ENCODE peak calls at places on chromosomes 2 and 18, in five cellular contexts. One of them, this sample, is unnamed.
A peak's percentile ranks its signal among the peaks of the same experiment; 100 is the strongest.

GRCh38 chr18:80258640-80259039 is 11.3 kb upstream of the PARD6G start:
- DNase-seq in ACHN: no peak
- DNase-seq in mesendoderm: no peak
- DNase-seq in activated T-cell treated with anti-CD3 and anti-CD28 coated beads, Interleukin-2, amount 50 U/mL, for 72 hours: no peak
- DNase-seq in HFF-Myc: no peak
- DNase-seq in this sample: no peak

GRCh38 chr2:218470454-218470853 is 51.5 kb downstream of the VIL1 start:
- DNase-seq in activated T-cell treated with anti-CD3 and anti-CD28 coated beads, Interleukin-2, amount 50 U/mL, for 72 hours: no peak
- DNase-seq in HFF-Myc: no peak
- DNase-seq in mesendoderm: no peak
- DNase-seq in ACHN: no peak
- DNase-seq in this sample: no peak

GRCh38 chr2:38301340-38301968 is 75.6 kb downstream of the ATL2 start:
- DNase-seq in ACHN: no peak
- DNase-seq in mesendoderm: peak; percentile 79
- DNase-seq in HFF-Myc: no peak
- DNase-seq in activated T-cell treated with anti-CD3 and anti-CD28 coated beads, Interleukin-2, amount 50 U/mL, for 72 hours: peak; percentile 48
- DNase-seq in this sample: no peak

GRCh38 chr18:31486165-31486564 is 11.8 kb upstream of the DSG2 start:
- DNase-seq in activated T-cell treated with anti-CD3 and anti-CD28 coated beads, Interleukin-2, amount 50 U/mL, for 72 hours: no peak
- DNase-seq in HFF-Myc: no peak
- DNase-seq in ACHN: no peak
- DNase-seq in mesendoderm: no peak
- DNase-seq in this sample: no peak

GRCh38 chr2:42792583-42793313 is at the start of gene HAAO:
- DNase-seq in mesendoderm: peak; percentile 87
- DNase-seq in HFF-Myc: no peak
- DNase-seq in ACHN: peak; percentile 48
- DNase-seq in activated T-cell treated with anti-CD3 and anti-CD28 coated beads, Interleukin-2, amount 50 U/mL, for 72 hours: peak; percentile 29
- DNase-seq in this sample: no peak

GRCh38 chr2:70918016-70918415 is 17.7 kb upstream of the ATP6V1B1 start:
- DNase-seq in ACHN: no peak
- DNase-seq in HFF-Myc: no peak
- DNase-seq in mesendoderm: no peak
- DNase-seq in activated T-cell treated with anti-CD3 and anti-CD28 coated beads, Interleukin-2, amount 50 U/mL, for 72 hours: no peak
- DNase-seq in this sample: no peak

GRCh38 chr2:125397535-125398251 is 1258.3 kb upstream of the GYPC start:
- DNase-seq in activated T-cell treated with anti-CD3 and anti-CD28 coated beads, Interleukin-2, amount 50 U/mL, for 72 hours: no peak
- DNase-seq in mesendoderm: no peak
- DNase-seq in HFF-Myc: no peak
- DNase-seq in ACHN: no peak
- DNase-seq in this sample: no peak

GRCh38 chr18:79614211-79615028 is 65.2 kb upstream of the CTDP1 start:
- DNase-seq in activated T-cell treated with anti-CD3 and anti-CD28 coated beads, Interleukin-2, amount 50 U/mL, for 72 hours: no peak
- DNase-seq in ACHN: no peak
- DNase-seq in HFF-Myc: no peak
- DNase-seq in mesendoderm: no peak
- DNase-seq in this sample: no peak

GRCh38 chr2:58925676-58926081 is 684.6 kb upstream of the FANCL start:
- DNase-seq in ACHN: no peak
- DNase-seq in mesendoderm: no peak
- DNase-seq in HFF-Myc: peak; percentile 33
- DNase-seq in activated T-cell treated with anti-CD3 and anti-CD28 coated beads, Interleukin-2, amount 50 U/mL, for 72 hours: no peak
- DNase-seq in this sample: no peak

GRCh38 chr2:16250886-16251285 is 310.5 kb downstream of the MYCN start:
- DNase-seq in mesendoderm: no peak
- DNase-seq in activated T-cell treated with anti-CD3 and anti-CD28 coated beads, Interleukin-2, amount 50 U/mL, for 72 hours: no peak
- DNase-seq in HFF-Myc: no peak
- DNase-seq in ACHN: no peak
- DNase-seq in this sample: no peak

GRCh38 chr18:50203801-50204604 is 9.1 kb upstream of the MYO5B start:
- DNase-seq in ACHN: peak; percentile 39
- DNase-seq in activated T-cell treated with anti-CD3 and anti-CD28 coated beads, Interleukin-2, amount 50 U/mL, for 72 hours: peak; percentile 14
- DNase-seq in HFF-Myc: no peak
- DNase-seq in mesendoderm: peak; percentile 83
- DNase-seq in this sample: no peak

GRCh38 chr2:100893753-100894530 is 74.0 kb downstream of the NPAS2 start:
- DNase-seq in mesendoderm: peak; percentile 27
- DNase-seq in ACHN: no peak
- DNase-seq in HFF-Myc: no peak
- DNase-seq in activated T-cell treated with anti-CD3 and anti-CD28 coated beads, Interleukin-2, amount 50 U/mL, for 72 hours: no peak
- DNase-seq in this sample: no peak

GRCh38 chr2:61320181-61320580 is 150.7 kb downstream of the USP34 start:
- DNase-seq in ACHN: no peak
- DNase-seq in activated T-cell treated with anti-CD3 and anti-CD28 coated beads, Interleukin-2, amount 50 U/mL, for 72 hours: no peak
- DNase-seq in mesendoderm: no peak
- DNase-seq in HFF-Myc: no peak
- DNase-seq in this sample: no peak

GRCh38 chr2:128444816-128445532 is 126.3 kb upstream of the HS6ST1 start:
- DNase-seq in mesendoderm: no peak
- DNase-seq in ACHN: no peak
- DNase-seq in HFF-Myc: no peak
- DNase-seq in activated T-cell treated with anti-CD3 and anti-CD28 coated beads, Interleukin-2, amount 50 U/mL, for 72 hours: no peak
- DNase-seq in this sample: no peak

GRCh38 chr2:1839066-1839756 is 94.9 kb upstream of the PXDN start:
- DNase-seq in activated T-cell treated with anti-CD3 and anti-CD28 coated beads, Interleukin-2, amount 50 U/mL, for 72 hours: no peak
- DNase-seq in ACHN: no peak
- DNase-seq in HFF-Myc: no peak
- DNase-seq in mesendoderm: no peak
- DNase-seq in this sample: no peak

GRCh38 chr18:36073676-36074075 is 6.3 kb upstream of the RPRD1A start:
- DNase-seq in HFF-Myc: no peak
- DNase-seq in activated T-cell treated with anti-CD3 and anti-CD28 coated beads, Interleukin-2, amount 50 U/mL, for 72 hours: no peak
- DNase-seq in mesendoderm: no peak
- DNase-seq in ACHN: no peak
- DNase-seq in this sample: no peak

This sample was measured in central memory CD8-positive, alpha-beta T cell.